ENCODE peak calls at places on chromosomes 16 and 17, in four cellular contexts. T, A, W and B are unnamed samples.

GRCh38 chr17:79994602-79995001 is 41.1 kb downstream of the TBC1D16 start:
- DNase-seq in T (no peak), A (no peak), W (no peak), B (no peak)

GRCh38 chr17:66255112-66255511 is 25.9 kb upstream of the APOH start:
- DNase-seq in T (peak), A (peak), W (no peak), B (peak)

GRCh38 chr16:54930034-54930938 is at the start of gene IRX5:
- DNase-seq in T (peak), A (peak), W (no peak), B (no peak)

GRCh38 chr17:15334266-15334665 is 7.1 kb downstream of the TEKT3 start:
- DNase-seq in T (no peak), A (no peak), W (no peak), B (no peak)

GRCh38 chr16:49332589-49333267 is 40.9 kb upstream of the C16orf78 start:
- DNase-seq in T (no peak), A (no peak), W (no peak), B (no peak)

GRCh38 chr16:49552273-49552928 is 178.8 kb downstream of the C16orf78 start:
- DNase-seq in T (no peak), A (no peak), W (no peak), B (no peak)

GRCh38 chr17:50244771-50245170 is 29.5 kb upstream of the TMEM92 start:
- DNase-seq in T (no peak), A (no peak), W (no peak), B (no peak)

GRCh38 chr17:27579897-27580321 is 51.1 kb upstream of the LGALS9 start:
- DNase-seq in T (no peak), A (no peak), W (no peak), B (no peak)

GRCh38 chr16:23539984-23540816 is 16.9 kb downstream of the EARS2 start:
- DNase-seq in T (no peak), A (no peak), W (no peak), B (no peak)

GRCh38 chr17:2055494-2056220 is 754 bp downstream of the HIC1 start:
- DNase-seq in T (no peak), A (no peak), W (no peak), B (no peak)

GRCh38 chr17:57625957-57626356 is 119.1 kb downstream of the CCDC182 start:
- DNase-seq in T (no peak), A (no peak), W (no peak), B (no peak)

GRCh38 chr17:17681744-17682292 is 560 bp downstream of the RAI1 start:
- DNase-seq in T (no peak), A (no peak), W (no peak), B (no peak)

GRCh38 chr16:85169333-85170065 is 57.2 kb upstream of the CIBAR2 start:
- DNase-seq in T (no peak), A (no peak), W (no peak), B (no peak)

GRCh38 chr16:51553314-51553713 is 402.2 kb upstream of the SALL1 start:
- DNase-seq in T (no peak), A (no peak), W (no peak), B (no peak)

GRCh38 chr16:19245326-19245925 is 40.1 kb upstream of the CLEC19A start:
- DNase-seq in T (no peak), A (no peak), W (no peak), B (no peak)

GRCh38 chr17:42438600-42439567 is 15.8 kb upstream of the CAVIN1 start:
- DNase-seq in T (no peak), A (no peak), W (no peak), B (no peak)

GRCh38 chr17:77700165-77700881 is 258.2 kb upstream of the TNRC6C start:
- DNase-seq in T (no peak), A (no peak), W (no peak), B (no peak)

GRCh38 chr17:63842173-63842539 is 329 bp downstream of the SMARCD2 start:
- DNase-seq in T (no peak), A (no peak), W (no peak), B (no peak)

GRCh38 chr16:28181557-28181914 is 30.2 kb downstream of the XPO6 start:
- DNase-seq in T (no peak), A (peak), W (no peak), B (peak)

GRCh38 chr16:27596411-27596810 is 46.5 kb downstream of the KATNIP start:
- DNase-seq in T (no peak), A (no peak), W (no peak), B (no peak)

GRCh38 chr16:57093845-57094564 is 1.6 kb downstream of the CPNE2 start:
- DNase-seq in T (no peak), A (no peak), W (no peak), B (no peak)

GRCh38 chr16:2512920-2513404 is 790 bp upstream of the ATP6V0C start:
- DNase-seq in T (no peak), A (no peak), W (no peak), B (no peak)

GRCh38 chr17:21166599-21167265 is 40.0 kb downstream of the DHRS7B start:
- DNase-seq in T (no peak), A (peak), W (no peak), B (no peak)

GRCh38 chr16:21235199-21235585 is 1.7 kb downstream of the ANKS4B start:
- DNase-seq in T (no peak), A (no peak), W (no peak), B (no peak)

GRCh38 chr17:40901981-40902862 is 17.2 kb upstream of the KRT20 start:
- DNase-seq in T (no peak), A (no peak), W (no peak), B (no peak)

GRCh38 chr17:8016632-8017424 is 14.4 kb downstream of the GUCY2D start:
- DNase-seq in T (peak), A (no peak), W (no peak), B (no peak)

GRCh38 chr17:67390646-67391480 is 13.8 kb downstream of the PITPNC1 start:
- DNase-seq in T (peak), A (peak), W (no peak), B (peak)

GRCh38 chr16:1926223-1926718 is 8.1 kb upstream of the HS3ST6 start:
- DNase-seq in T (no peak), A (no peak), W (no peak), B (no peak)

GRCh38 chr16:27317320-27317719 is 3.5 kb downstream of the IL4R start:
- DNase-seq in T (no peak), A (no peak), W (no peak), B (no peak)

GRCh38 chr16:3984111-3985060 is 103.9 kb upstream of the CREBBP start:
- DNase-seq in T (no peak), A (no peak), W (no peak), B (no peak)

GRCh38 chr16:68985855-68986254 is 119.6 kb upstream of the HAS3 start:
- DNase-seq in T (no peak), A (no peak), W (no peak), B (no peak)

GRCh38 chr16:67900156-67900555 is 7.1 kb downstream of the PSKH1 start:
- DNase-seq in T (no peak), A (no peak), W (no peak), B (no peak)

GRCh38 chr16:89360760-89361435 is 129.5 kb downstream of the ANKRD11 start:
- DNase-seq in T (no peak), A (no peak), W (peak), B (no peak)

GRCh38 chr17:7024402-7024785 is 1.5 kb downstream of the BCL6B start:
- DNase-seq in T (no peak), A (no peak), W (no peak), B (no peak)

GRCh38 chr17:42751628-42752027 is 6.8 kb upstream of the EZH1 start:
- DNase-seq in T (no peak), A (no peak), W (no peak), B (no peak)